ENCODE peak calls at places on chromosome 3, in seven cellular contexts. J is brain microvascular endothelial cell, R is AG10803, L is dorsolateral prefrontal cortex, Y is IMR-90, S is suprapubic skin, W is fibroblast of lung. U is an unnamed sample.
A peak's percentile ranks its signal among the peaks of the same experiment; 100 is the strongest.

GRCh38 chr3:57948080-57948671 is 60.0 kb upstream of the FLNB start:
- DNase-seq in L (no peak), S (no peak), W (no peak), R (no peak), Y (no peak), J (no peak), U (no peak)

GRCh38 chr3:58612825-58613224 is 35.6 kb upstream of the FAM107A start:
- DNase-seq in J (no peak), Y (no peak), S (no peak), W (no peak), L (no peak), R (no peak), U (no peak)

GRCh38 chr3:56042326-56042951 is 425.8 kb downstream of the ERC2 start:
- DNase-seq in Y (peak; percentile 61), W (peak; percentile 68), J (peak; percentile 38), S (no peak), R (peak; percentile 63), L (no peak), U (no peak)

GRCh38 chr3:23845817-23846216 is 40.1 kb downstream of the UBE2E1 start:
- DNase-seq in J (no peak), S (no peak), L (no peak), W (no peak), R (no peak), Y (no peak), U (no peak)

GRCh38 chr3:122959339-122959738 is 68.2 kb downstream of the SEMA5B start:
- DNase-seq in R (no peak), W (no peak), S (no peak), Y (no peak), L (no peak), J (no peak), U (no peak)

GRCh38 chr3:195907730-195908438 is 467 bp downstream of the TNK2 start:
- DNase-seq in W (no peak), Y (no peak), L (no peak), J (no peak), R (no peak), S (no peak), U (no peak)

GRCh38 chr3:138963161-138963560 is 16.1 kb downstream of the FOXL2NB start:
- DNase-seq in W (no peak), Y (no peak), S (no peak), R (no peak), J (no peak), L (no peak), U (no peak)

GRCh38 chr3:138942861-138943623 is 3.9 kb downstream of the FOXL2 start:
- DNase-seq in L (no peak), Y (no peak), R (no peak), S (peak; percentile 61), W (no peak), J (no peak), U (no peak)

GRCh38 chr3:189041482-189042090 is 130.2 kb upstream of the TPRG1 start:
- DNase-seq in W (peak; percentile 55), L (no peak), R (peak; percentile 24), J (peak; percentile 33), S (no peak), Y (peak; percentile 45), U (no peak)

GRCh38 chr3:188683032-188683491 is 488.7 kb upstream of the TPRG1 start:
- DNase-seq in Y (peak; percentile 99), L (no peak), J (peak; percentile 92), W (peak; percentile 96), R (peak; percentile 85), S (no peak), U (no peak)

GRCh38 chr3:137217733-137218132 is 259.9 kb downstream of the IL20RB start:
- DNase-seq in S (no peak), W (no peak), Y (no peak), J (no peak), L (no peak), R (no peak), U (no peak)

GRCh38 chr3:49769926-49770325 is 16.4 kb downstream of the IP6K1 start:
- DNase-seq in S (peak; percentile 18), L (no peak), Y (no peak), R (no peak), W (no peak), J (no peak), U (no peak)

GRCh38 chr3:9649791-9650521 is 651 bp downstream of the MTMR14 start:
- DNase-seq in Y (no peak), S (no peak), W (no peak), J (no peak), R (no peak), L (no peak), U (no peak)

GRCh38 chr3:53150247-53151085 is 10.5 kb upstream of the PRKCD start:
- DNase-seq in W (peak; percentile 45), L (no peak), R (peak; percentile 26), J (no peak), Y (peak; percentile 47), S (no peak), U (no peak)

GRCh38 chr3:10552631-10552943 is 47.2 kb upstream of the ATP2B2 start:
- DNase-seq in W (no peak), J (no peak), R (no peak), S (no peak), L (no peak), Y (no peak), U (no peak)

GRCh38 chr3:37295925-37296324 is 121.5 kb upstream of the LRRFIP2 start:
- DNase-seq in L (no peak), S (no peak), Y (peak; percentile 46), J (peak; percentile 33), W (peak; percentile 50), R (peak; percentile 43), U (no peak)

DNA sequence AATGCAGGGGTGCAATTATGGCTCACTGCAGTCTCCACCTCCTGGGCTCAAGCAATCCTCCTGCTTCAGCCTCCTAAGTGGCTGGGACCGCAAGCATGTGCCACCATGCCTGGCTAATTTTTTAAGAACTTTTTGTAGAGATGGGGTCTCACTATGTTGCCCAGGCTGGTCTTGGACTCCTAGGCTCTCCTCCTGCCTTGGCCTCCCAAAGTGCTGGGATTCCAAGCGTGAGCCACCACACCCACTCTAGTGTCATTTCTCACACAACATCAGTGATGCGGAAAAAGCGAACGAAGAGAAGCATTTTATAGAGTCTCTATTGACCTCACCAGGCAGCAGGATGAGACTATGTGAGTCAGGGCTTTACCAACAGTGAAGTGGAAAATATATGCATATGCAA is 137.7 kb downstream of the PLD1 start:
- DNase-seq in Y (no peak), L (no peak), W (no peak), R (no peak), S (no peak), J (no peak), U (no peak)
- TF ChIP-seq CTCF in Y (no peak), L (no peak), W (no peak), R (no peak), S (no peak), J (no peak), U (no peak)

GRCh38 chr3:96813820-96814580 is 394 bp upstream of the EPHA6 start:
- DNase-seq in R (peak; percentile 35), J (peak; percentile 4), W (peak; percentile 46), Y (peak; percentile 7), S (peak; percentile 80), L (peak; percentile 59), U (peak; percentile 78)

GRCh38 chr3:96814581-96815567 is at the start of gene EPHA6:
- DNase-seq in Y (no peak), L (peak; percentile 47), S (no peak), J (no peak), W (no peak), R (peak; percentile 0), U (peak; percentile 71)

DNA sequence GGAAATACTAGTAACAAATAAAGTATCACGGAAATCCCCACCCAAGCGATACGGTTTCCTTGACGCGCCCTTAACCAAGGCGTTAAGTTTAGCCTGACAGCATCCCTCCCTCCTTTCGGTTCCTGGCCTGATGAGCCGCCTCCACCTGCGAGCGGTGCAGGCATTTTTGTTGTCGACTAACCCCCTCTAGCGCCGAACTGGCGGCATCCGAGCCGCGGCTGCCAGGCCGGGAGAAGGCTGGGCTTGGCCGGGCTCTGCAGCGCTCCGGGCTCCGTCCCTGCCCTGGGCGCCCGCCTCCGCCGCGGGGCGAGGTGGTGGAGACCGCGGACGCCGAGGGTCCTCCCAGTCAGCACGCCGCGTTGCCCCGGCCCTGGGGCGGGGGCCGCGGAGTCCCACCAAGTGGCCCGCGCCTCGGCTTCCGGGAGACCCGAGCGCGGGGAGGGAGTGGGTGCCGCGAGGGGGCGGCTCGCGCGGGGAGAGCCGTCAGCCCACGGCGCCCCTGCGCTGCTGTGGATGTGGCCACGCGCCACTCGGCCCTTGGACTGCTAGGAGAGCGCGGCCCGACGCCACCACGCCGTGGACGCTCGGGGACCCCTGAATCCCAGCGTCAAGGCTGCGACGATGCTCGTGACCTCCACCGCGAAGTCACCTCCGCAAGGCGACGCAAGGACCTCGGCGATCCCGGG is 1.1 kb upstream of the EPHA6 start:
- DNase-seq in R (peak; percentile 49), L (peak; percentile 73), W (peak; percentile 49), S (peak; percentile 81), Y (peak; percentile 30), J (peak; percentile 32), U (peak; percentile 90)
- TF ChIP-seq CTCF in R (peak; percentile 52), L (peak; percentile 58), W (peak; percentile 48), S (peak; percentile 57), Y (peak; percentile 63), J (peak; percentile 77), U (peak; percentile 80)

DNA sequence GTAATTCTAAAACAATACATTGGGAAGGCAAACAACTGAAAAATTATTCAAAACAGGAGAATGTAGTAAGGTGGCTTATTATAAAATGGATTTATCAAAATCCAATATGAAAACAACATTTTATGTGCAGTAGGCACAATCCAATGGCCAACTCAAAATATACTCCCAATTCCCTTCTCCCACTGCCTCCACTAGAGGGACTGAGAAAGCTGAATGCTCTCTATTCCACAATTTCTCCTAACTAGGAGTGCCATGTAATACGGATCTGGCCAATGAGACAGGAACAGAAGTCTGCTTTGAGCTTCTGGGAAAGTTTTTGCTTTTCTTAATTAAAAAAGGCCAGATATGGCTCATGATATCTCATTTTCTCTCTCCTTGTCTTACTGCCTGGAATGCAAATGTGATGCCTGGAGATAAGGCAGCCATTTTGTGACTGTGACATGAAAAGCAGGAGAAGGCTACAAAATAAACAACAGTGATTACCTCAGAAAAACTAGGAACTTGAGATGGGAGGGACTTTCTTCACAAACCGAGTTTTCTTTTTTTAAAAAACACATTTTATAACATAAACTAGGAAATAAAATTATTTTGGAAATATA is 18.8 kb upstream of the VGLL4 start:
- DNase-seq in Y (no peak), J (no peak), S (no peak), L (no peak), W (no peak), R (peak; percentile 36), U (no peak)
- TF ChIP-seq CTCF in Y (peak; percentile 35), J (peak; percentile 69), S (peak; percentile 14), L (no peak), W (peak; percentile 33), R (peak; percentile 56), U (peak; percentile 66)

GRCh38 chr3:150240891-150241290 is 167.2 kb upstream of the TSC22D2 start:
- DNase-seq in W (no peak), Y (no peak), S (no peak), R (no peak), J (no peak), L (no peak), U (no peak)

GRCh38 chr3:150238043-150238802 is 169.9 kb upstream of the TSC22D2 start:
- DNase-seq in R (no peak), S (no peak), W (no peak), Y (no peak), J (no peak), L (no peak), U (no peak)

GRCh38 chr3:150237490-150237889 is 170.6 kb upstream of the TSC22D2 start:
- DNase-seq in Y (peak; percentile 73), S (no peak), J (no peak), L (no peak), R (peak; percentile 73), W (peak; percentile 49), U (no peak)

GRCh38 chr3:150239764-150240163 is 168.3 kb upstream of the TSC22D2 start:
- DNase-seq in S (no peak), Y (no peak), W (no peak), L (no peak), J (no peak), R (no peak), U (no peak)

GRCh38 chr3:150238995-150239612 is 169.0 kb upstream of the TSC22D2 start:
- DNase-seq in S (no peak), W (no peak), R (no peak), J (no peak), Y (no peak), L (no peak), U (no peak)
- TF ChIP-seq CTCF in S (no peak), W (peak; percentile 11), R (no peak), J (peak; percentile 67), Y (peak; percentile 37), L (no peak), U (peak; percentile 49)